ENCODE peak calls at places on chromosome 12, in nine cellular contexts. One of them, this sample, is unnamed.
A peak's percentile ranks its signal among the peaks of the same experiment; 100 is the strongest.

GRCh38 chr12:40727774-40728483 is 35.7 kb downstream of the CNTN1 start:
- DNase-seq in transverse colon: no peak
- DNase-seq in stimulated activated CD4-positive, alpha-beta T cell treated with anti-CD3 and anti-CD28 coated beads, Interleukin-15, amount 100 ng/mL, for 24 hours: no peak
- DNase-seq in skeletal muscle cell: no peak
- DNase-seq in stimulated activated CD8-positive, alpha-beta memory T cell treated with anti-CD3 and anti-CD28 coated beads, Interleukin-15, amount 100 ng/mL, for 1 hour: no peak
- DNase-seq in ELR: no peak
- DNase-seq in NCI-H446 treated with DMSO at 0.1 percent for 48 hours: no peak
- DNase-seq in T-helper 9 cell: no peak
- DNase-seq in activated CD4-positive, CD25-positive, alpha-beta regulatory T cell treated with anti-CD3 and anti-CD28 coated beads, Interleukin-2, amount 50 U/mL, for 72 hours: no peak
- DNase-seq in this sample: no peak

GRCh38 chr12:68001486-68002466 is 12.5 kb downstream of the IFNG-AS1 start:
- DNase-seq in transverse colon: no peak
- DNase-seq in stimulated activated CD4-positive, alpha-beta T cell treated with anti-CD3 and anti-CD28 coated beads, Interleukin-15, amount 100 ng/mL, for 24 hours: no peak
- DNase-seq in skeletal muscle cell: no peak
- DNase-seq in stimulated activated CD8-positive, alpha-beta memory T cell treated with anti-CD3 and anti-CD28 coated beads, Interleukin-15, amount 100 ng/mL, for 1 hour: no peak
- DNase-seq in ELR: peak; percentile 54
- DNase-seq in NCI-H446 treated with DMSO at 0.1 percent for 48 hours: no peak
- DNase-seq in T-helper 9 cell: no peak
- DNase-seq in activated CD4-positive, CD25-positive, alpha-beta regulatory T cell treated with anti-CD3 and anti-CD28 coated beads, Interleukin-2, amount 50 U/mL, for 72 hours: no peak
- DNase-seq in this sample: no peak

GRCh38 chr12:114306646-114307045 is 99.3 kb downstream of the TBX5 start:
- DNase-seq in transverse colon: no peak
- DNase-seq in stimulated activated CD4-positive, alpha-beta T cell treated with anti-CD3 and anti-CD28 coated beads, Interleukin-15, amount 100 ng/mL, for 24 hours: no peak
- DNase-seq in skeletal muscle cell: peak; percentile 53
- DNase-seq in stimulated activated CD8-positive, alpha-beta memory T cell treated with anti-CD3 and anti-CD28 coated beads, Interleukin-15, amount 100 ng/mL, for 1 hour: no peak
- DNase-seq in ELR: peak; percentile 79
- DNase-seq in NCI-H446 treated with DMSO at 0.1 percent for 48 hours: no peak
- DNase-seq in T-helper 9 cell: no peak
- DNase-seq in activated CD4-positive, CD25-positive, alpha-beta regulatory T cell treated with anti-CD3 and anti-CD28 coated beads, Interleukin-2, amount 50 U/mL, for 72 hours: no peak
- DNase-seq in this sample: no peak

GRCh38 chr12:109153711-109154434 is 37.5 kb downstream of the ACACB start:
- DNase-seq in transverse colon: no peak
- DNase-seq in stimulated activated CD4-positive, alpha-beta T cell treated with anti-CD3 and anti-CD28 coated beads, Interleukin-15, amount 100 ng/mL, for 24 hours: peak; percentile 7
- DNase-seq in skeletal muscle cell: no peak
- DNase-seq in stimulated activated CD8-positive, alpha-beta memory T cell treated with anti-CD3 and anti-CD28 coated beads, Interleukin-15, amount 100 ng/mL, for 1 hour: no peak
- DNase-seq in ELR: peak; percentile 3
- DNase-seq in NCI-H446 treated with DMSO at 0.1 percent for 48 hours: no peak
- DNase-seq in T-helper 9 cell: no peak
- DNase-seq in activated CD4-positive, CD25-positive, alpha-beta regulatory T cell treated with anti-CD3 and anti-CD28 coated beads, Interleukin-2, amount 50 U/mL, for 72 hours: no peak
- DNase-seq in this sample: peak; percentile 87

GRCh38 chr12:22733756-22734155 is 108.8 kb downstream of the ETNK1 start:
- DNase-seq in transverse colon: no peak
- DNase-seq in stimulated activated CD4-positive, alpha-beta T cell treated with anti-CD3 and anti-CD28 coated beads, Interleukin-15, amount 100 ng/mL, for 24 hours: no peak
- DNase-seq in skeletal muscle cell: no peak
- DNase-seq in stimulated activated CD8-positive, alpha-beta memory T cell treated with anti-CD3 and anti-CD28 coated beads, Interleukin-15, amount 100 ng/mL, for 1 hour: no peak
- DNase-seq in ELR: peak; percentile 31
- DNase-seq in NCI-H446 treated with DMSO at 0.1 percent for 48 hours: no peak
- DNase-seq in T-helper 9 cell: no peak
- DNase-seq in activated CD4-positive, CD25-positive, alpha-beta regulatory T cell treated with anti-CD3 and anti-CD28 coated beads, Interleukin-2, amount 50 U/mL, for 72 hours: no peak
- DNase-seq in this sample: no peak

GRCh38 chr12:107014050-107014449 is 27.1 kb upstream of the MTERF2 start:
- DNase-seq in transverse colon: peak; percentile 34
- DNase-seq in stimulated activated CD4-positive, alpha-beta T cell treated with anti-CD3 and anti-CD28 coated beads, Interleukin-15, amount 100 ng/mL, for 24 hours: no peak
- DNase-seq in skeletal muscle cell: no peak
- DNase-seq in stimulated activated CD8-positive, alpha-beta memory T cell treated with anti-CD3 and anti-CD28 coated beads, Interleukin-15, amount 100 ng/mL, for 1 hour: no peak
- DNase-seq in ELR: no peak
- DNase-seq in NCI-H446 treated with DMSO at 0.1 percent for 48 hours: no peak
- DNase-seq in T-helper 9 cell: no peak
- DNase-seq in activated CD4-positive, CD25-positive, alpha-beta regulatory T cell treated with anti-CD3 and anti-CD28 coated beads, Interleukin-2, amount 50 U/mL, for 72 hours: no peak
- DNase-seq in this sample: no peak

GRCh38 chr12:50862316-50862715 is 19.6 kb downstream of the TMPRSS12 start:
- DNase-seq in transverse colon: no peak
- DNase-seq in stimulated activated CD4-positive, alpha-beta T cell treated with anti-CD3 and anti-CD28 coated beads, Interleukin-15, amount 100 ng/mL, for 24 hours: no peak
- DNase-seq in skeletal muscle cell: peak; percentile 20
- DNase-seq in stimulated activated CD8-positive, alpha-beta memory T cell treated with anti-CD3 and anti-CD28 coated beads, Interleukin-15, amount 100 ng/mL, for 1 hour: no peak
- DNase-seq in ELR: peak; percentile 76
- DNase-seq in NCI-H446 treated with DMSO at 0.1 percent for 48 hours: no peak
- DNase-seq in T-helper 9 cell: no peak
- DNase-seq in activated CD4-positive, CD25-positive, alpha-beta regulatory T cell treated with anti-CD3 and anti-CD28 coated beads, Interleukin-2, amount 50 U/mL, for 72 hours: no peak
- DNase-seq in this sample: no peak

GRCh38 chr12:32549675-32550079 is 129.4 kb upstream of the DNM1L start:
- DNase-seq in transverse colon: no peak
- DNase-seq in stimulated activated CD4-positive, alpha-beta T cell treated with anti-CD3 and anti-CD28 coated beads, Interleukin-15, amount 100 ng/mL, for 24 hours: no peak
- DNase-seq in skeletal muscle cell: peak; percentile 18
- DNase-seq in stimulated activated CD8-positive, alpha-beta memory T cell treated with anti-CD3 and anti-CD28 coated beads, Interleukin-15, amount 100 ng/mL, for 1 hour: no peak
- DNase-seq in ELR: no peak
- DNase-seq in NCI-H446 treated with DMSO at 0.1 percent for 48 hours: no peak
- DNase-seq in T-helper 9 cell: no peak
- DNase-seq in activated CD4-positive, CD25-positive, alpha-beta regulatory T cell treated with anti-CD3 and anti-CD28 coated beads, Interleukin-2, amount 50 U/mL, for 72 hours: no peak
- DNase-seq in this sample: no peak

GRCh38 chr12:26918321-26919215 is 19.2 kb downstream of the INTS13 start:
- DNase-seq in transverse colon: no peak
- DNase-seq in stimulated activated CD4-positive, alpha-beta T cell treated with anti-CD3 and anti-CD28 coated beads, Interleukin-15, amount 100 ng/mL, for 24 hours: no peak
- DNase-seq in skeletal muscle cell: no peak
- DNase-seq in stimulated activated CD8-positive, alpha-beta memory T cell treated with anti-CD3 and anti-CD28 coated beads, Interleukin-15, amount 100 ng/mL, for 1 hour: no peak
- DNase-seq in ELR: peak; percentile 42
- DNase-seq in NCI-H446 treated with DMSO at 0.1 percent for 48 hours: no peak
- DNase-seq in T-helper 9 cell: no peak
- DNase-seq in activated CD4-positive, CD25-positive, alpha-beta regulatory T cell treated with anti-CD3 and anti-CD28 coated beads, Interleukin-2, amount 50 U/mL, for 72 hours: no peak
- DNase-seq in this sample: no peak

GRCh38 chr12:119176267-119177055 is 2.3 kb upstream of the HSPB8 start:
- DNase-seq in transverse colon: peak; percentile 81
- DNase-seq in stimulated activated CD4-positive, alpha-beta T cell treated with anti-CD3 and anti-CD28 coated beads, Interleukin-15, amount 100 ng/mL, for 24 hours: peak; percentile 6
- DNase-seq in skeletal muscle cell: peak; percentile 86
- DNase-seq in stimulated activated CD8-positive, alpha-beta memory T cell treated with anti-CD3 and anti-CD28 coated beads, Interleukin-15, amount 100 ng/mL, for 1 hour: no peak
- DNase-seq in ELR: peak; percentile 63
- DNase-seq in NCI-H446 treated with DMSO at 0.1 percent for 48 hours: peak; percentile 51
- DNase-seq in T-helper 9 cell: no peak
- DNase-seq in activated CD4-positive, CD25-positive, alpha-beta regulatory T cell treated with anti-CD3 and anti-CD28 coated beads, Interleukin-2, amount 50 U/mL, for 72 hours: no peak
- DNase-seq in this sample: peak; percentile 19

GRCh38 chr12:109873653-109874052 is 6.7 kb downstream of the GLTP start:
- DNase-seq in transverse colon: peak; percentile 33
- DNase-seq in stimulated activated CD4-positive, alpha-beta T cell treated with anti-CD3 and anti-CD28 coated beads, Interleukin-15, amount 100 ng/mL, for 24 hours: no peak
- DNase-seq in skeletal muscle cell: no peak
- DNase-seq in stimulated activated CD8-positive, alpha-beta memory T cell treated with anti-CD3 and anti-CD28 coated beads, Interleukin-15, amount 100 ng/mL, for 1 hour: no peak
- DNase-seq in ELR: no peak
- DNase-seq in NCI-H446 treated with DMSO at 0.1 percent for 48 hours: no peak
- DNase-seq in T-helper 9 cell: no peak
- DNase-seq in activated CD4-positive, CD25-positive, alpha-beta regulatory T cell treated with anti-CD3 and anti-CD28 coated beads, Interleukin-2, amount 50 U/mL, for 72 hours: no peak
- DNase-seq in this sample: no peak

GRCh38 chr12:62919827-62920226 is 15.1 kb downstream of the PPM1H start:
- DNase-seq in transverse colon: no peak
- DNase-seq in stimulated activated CD4-positive, alpha-beta T cell treated with anti-CD3 and anti-CD28 coated beads, Interleukin-15, amount 100 ng/mL, for 24 hours: no peak
- DNase-seq in skeletal muscle cell: peak; percentile 51
- DNase-seq in stimulated activated CD8-positive, alpha-beta memory T cell treated with anti-CD3 and anti-CD28 coated beads, Interleukin-15, amount 100 ng/mL, for 1 hour: no peak
- DNase-seq in ELR: no peak
- DNase-seq in NCI-H446 treated with DMSO at 0.1 percent for 48 hours: peak; percentile 91
- DNase-seq in T-helper 9 cell: no peak
- DNase-seq in activated CD4-positive, CD25-positive, alpha-beta regulatory T cell treated with anti-CD3 and anti-CD28 coated beads, Interleukin-2, amount 50 U/mL, for 72 hours: no peak
- DNase-seq in this sample: peak; percentile 64

GRCh38 chr12:111864935-111865334 is 22.9 kb downstream of the MAPKAPK5 start:
- DNase-seq in transverse colon: no peak
- DNase-seq in stimulated activated CD4-positive, alpha-beta T cell treated with anti-CD3 and anti-CD28 coated beads, Interleukin-15, amount 100 ng/mL, for 24 hours: no peak
- DNase-seq in skeletal muscle cell: no peak
- DNase-seq in stimulated activated CD8-positive, alpha-beta memory T cell treated with anti-CD3 and anti-CD28 coated beads, Interleukin-15, amount 100 ng/mL, for 1 hour: no peak
- DNase-seq in ELR: no peak
- DNase-seq in NCI-H446 treated with DMSO at 0.1 percent for 48 hours: no peak
- DNase-seq in T-helper 9 cell: no peak
- DNase-seq in activated CD4-positive, CD25-positive, alpha-beta regulatory T cell treated with anti-CD3 and anti-CD28 coated beads, Interleukin-2, amount 50 U/mL, for 72 hours: no peak
- DNase-seq in this sample: no peak

GRCh38 chr12:123937707-123938600 is 34.7 kb downstream of the CCDC92 start:
- DNase-seq in transverse colon: no peak
- DNase-seq in stimulated activated CD4-positive, alpha-beta T cell treated with anti-CD3 and anti-CD28 coated beads, Interleukin-15, amount 100 ng/mL, for 24 hours: peak; percentile 60
- DNase-seq in skeletal muscle cell: no peak
- DNase-seq in stimulated activated CD8-positive, alpha-beta memory T cell treated with anti-CD3 and anti-CD28 coated beads, Interleukin-15, amount 100 ng/mL, for 1 hour: peak; percentile 14
- DNase-seq in ELR: no peak
- DNase-seq in NCI-H446 treated with DMSO at 0.1 percent for 48 hours: no peak
- DNase-seq in T-helper 9 cell: peak; percentile 21
- DNase-seq in activated CD4-positive, CD25-positive, alpha-beta regulatory T cell treated with anti-CD3 and anti-CD28 coated beads, Interleukin-2, amount 50 U/mL, for 72 hours: peak; percentile 54
- DNase-seq in this sample: no peak

GRCh38 chr12:112992541-112993398 is 14.5 kb downstream of the OAS2 start:
- DNase-seq in transverse colon: peak; percentile 54
- DNase-seq in stimulated activated CD4-positive, alpha-beta T cell treated with anti-CD3 and anti-CD28 coated beads, Interleukin-15, amount 100 ng/mL, for 24 hours: peak; percentile 73
- DNase-seq in skeletal muscle cell: no peak
- DNase-seq in stimulated activated CD8-positive, alpha-beta memory T cell treated with anti-CD3 and anti-CD28 coated beads, Interleukin-15, amount 100 ng/mL, for 1 hour: peak; percentile 34
- DNase-seq in ELR: peak; percentile 81
- DNase-seq in NCI-H446 treated with DMSO at 0.1 percent for 48 hours: peak; percentile 6
- DNase-seq in T-helper 9 cell: peak; percentile 48
- DNase-seq in activated CD4-positive, CD25-positive, alpha-beta regulatory T cell treated with anti-CD3 and anti-CD28 coated beads, Interleukin-2, amount 50 U/mL, for 72 hours: peak; percentile 75
- DNase-seq in this sample: peak; percentile 34

GRCh38 chr12:118375348-118375747 is 1.0 kb upstream of the SUDS3 start:
- DNase-seq in transverse colon: no peak
- DNase-seq in stimulated activated CD4-positive, alpha-beta T cell treated with anti-CD3 and anti-CD28 coated beads, Interleukin-15, amount 100 ng/mL, for 24 hours: no peak
- DNase-seq in skeletal muscle cell: no peak
- DNase-seq in stimulated activated CD8-positive, alpha-beta memory T cell treated with anti-CD3 and anti-CD28 coated beads, Interleukin-15, amount 100 ng/mL, for 1 hour: no peak
- DNase-seq in ELR: no peak
- DNase-seq in NCI-H446 treated with DMSO at 0.1 percent for 48 hours: no peak
- DNase-seq in T-helper 9 cell: no peak
- DNase-seq in activated CD4-positive, CD25-positive, alpha-beta regulatory T cell treated with anti-CD3 and anti-CD28 coated beads, Interleukin-2, amount 50 U/mL, for 72 hours: no peak
- DNase-seq in this sample: no peak

GRCh38 chr12:105222726-105223357 is 13.1 kb downstream of the APPL2 start:
- DNase-seq in transverse colon: no peak
- DNase-seq in stimulated activated CD4-positive, alpha-beta T cell treated with anti-CD3 and anti-CD28 coated beads, Interleukin-15, amount 100 ng/mL, for 24 hours: no peak
- DNase-seq in skeletal muscle cell: no peak
- DNase-seq in stimulated activated CD8-positive, alpha-beta memory T cell treated with anti-CD3 and anti-CD28 coated beads, Interleukin-15, amount 100 ng/mL, for 1 hour: no peak
- DNase-seq in ELR: no peak
- DNase-seq in NCI-H446 treated with DMSO at 0.1 percent for 48 hours: no peak
- DNase-seq in T-helper 9 cell: no peak
- DNase-seq in activated CD4-positive, CD25-positive, alpha-beta regulatory T cell treated with anti-CD3 and anti-CD28 coated beads, Interleukin-2, amount 50 U/mL, for 72 hours: no peak
- DNase-seq in this sample: no peak